ENCODE peak calls at places on chromosomes 16 and 17, in four cellular contexts. One of them, this sample, is unnamed. For H3K4me1 and H3K36me3, the result is how much of the 10 kb centered on the place peaks cover.

GRCh38 chr17:64492481-64493109 is 4.3 kb downstream of the POLG2 start:
- DNase-seq in left ventricle myocardium inferior: no peak
- DNase-seq in CD4-positive, CD25-positive, alpha-beta regulatory T cell: peak
- DNase-seq in NT2/D1: no peak
- DNase-seq in this sample: no peak

GRCh38 chr17:69305177-69305576 is 21.8 kb downstream of the ABCA5 start:
- DNase-seq in CD4-positive, CD25-positive, alpha-beta regulatory T cell: no peak
- DNase-seq in NT2/D1: no peak
- DNase-seq in left ventricle myocardium inferior: no peak
- DNase-seq in this sample: no peak

GRCh38 chr16:59878479-59878878 is 1144.4 kb upstream of the GOT2 start:
- DNase-seq in NT2/D1: no peak
- DNase-seq in CD4-positive, CD25-positive, alpha-beta regulatory T cell: no peak
- DNase-seq in left ventricle myocardium inferior: no peak
- DNase-seq in this sample: no peak

GRCh38 chr16:84191466-84191865 is 509 bp downstream of the ADAD2 start:
- DNase-seq in CD4-positive, CD25-positive, alpha-beta regulatory T cell: no peak
- DNase-seq in NT2/D1: no peak
- DNase-seq in left ventricle myocardium inferior: no peak
- DNase-seq in this sample: no peak

GRCh38 chr16:81716478-81717210 is 62.4 kb upstream of the PLCG2 start:
- DNase-seq in left ventricle myocardium inferior: peak
- DNase-seq in CD4-positive, CD25-positive, alpha-beta regulatory T cell: no peak
- DNase-seq in NT2/D1: no peak
- DNase-seq in this sample: no peak

GRCh38 chr17:67639997-67640396 is 77.7 kb upstream of the NOL11 start:
- DNase-seq in CD4-positive, CD25-positive, alpha-beta regulatory T cell: no peak
- DNase-seq in left ventricle myocardium inferior: no peak
- DNase-seq in NT2/D1: no peak
- DNase-seq in this sample: no peak

GRCh38 chr17:49390548-49391324 is 23.9 kb downstream of the PHB1 start:
- DNase-seq in CD4-positive, CD25-positive, alpha-beta regulatory T cell: no peak
- DNase-seq in left ventricle myocardium inferior: no peak
- DNase-seq in NT2/D1: no peak
- DNase-seq in this sample: no peak

GRCh38 chr17:7440823-7441174 is 1.5 kb downstream of the FGF11 start:
- DNase-seq in left ventricle myocardium inferior: peak
- DNase-seq in NT2/D1: no peak
- DNase-seq in CD4-positive, CD25-positive, alpha-beta regulatory T cell: no peak
- DNase-seq in this sample: no peak

GRCh38 chr17:16936536-16937310 is 35.2 kb downstream of the TNFRSF13B start:
- DNase-seq in left ventricle myocardium inferior: peak
- DNase-seq in CD4-positive, CD25-positive, alpha-beta regulatory T cell: no peak
- DNase-seq in NT2/D1: no peak
- DNase-seq in this sample: no peak

GRCh38 chr16:4101421-4102275 is 14.6 kb downstream of the ADCY9 start:
- DNase-seq in left ventricle myocardium inferior: peak
- DNase-seq in CD4-positive, CD25-positive, alpha-beta regulatory T cell: no peak
- DNase-seq in NT2/D1: no peak
- DNase-seq in this sample: no peak

GRCh38 chr17:66715745-66716156 is 119.2 kb upstream of the CACNG5 start:
- DNase-seq in NT2/D1: peak
- DNase-seq in CD4-positive, CD25-positive, alpha-beta regulatory T cell: no peak
- DNase-seq in left ventricle myocardium inferior: no peak
- DNase-seq in this sample: peak

DNA sequence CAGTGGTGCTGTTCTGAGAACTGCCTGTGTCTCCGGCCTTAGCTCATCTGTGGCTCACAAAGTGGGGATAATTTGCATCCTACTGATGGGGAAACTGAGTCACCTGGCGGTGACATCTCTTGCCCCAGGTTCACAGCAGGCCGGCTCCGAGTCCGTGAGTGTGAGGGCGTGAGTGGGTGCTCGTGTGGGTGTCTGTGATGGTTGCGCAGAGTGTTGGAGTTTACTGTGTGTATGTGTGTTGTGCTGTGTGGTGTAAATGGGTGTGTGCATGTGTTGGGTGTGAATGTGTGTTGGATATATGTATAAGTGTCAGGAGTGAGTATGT is 90.6 kb upstream of the GSE1 start:
- DNase-seq in left ventricle myocardium inferior: no peak
- DNase-seq in NT2/D1: no peak
- DNase-seq in CD4-positive, CD25-positive, alpha-beta regulatory T cell: no peak
- DNase-seq in this sample: no peak
- H3K4me1 ChIP-seq in left ventricle myocardium inferior: under half
- H3K4me1 ChIP-seq in NT2/D1: under half
- H3K4me1 ChIP-seq in CD4-positive, CD25-positive, alpha-beta regulatory T cell: under half
- H3K4me1 ChIP-seq in this sample: under half

GRCh38 chr17:29671661-29672060 is 48.9 kb upstream of the CORO6 start:
- DNase-seq in NT2/D1: no peak
- DNase-seq in CD4-positive, CD25-positive, alpha-beta regulatory T cell: no peak
- DNase-seq in left ventricle myocardium inferior: no peak
- DNase-seq in this sample: no peak
- H3K36me3 ChIP-seq in NT2/D1: under half
- H3K36me3 ChIP-seq in CD4-positive, CD25-positive, alpha-beta regulatory T cell: half or more
- H3K36me3 ChIP-seq in left ventricle myocardium inferior: half or more
- H3K36me3 ChIP-seq in this sample: under half

GRCh38 chr16:87600246-87600645 is 2.1 kb upstream of the JPH3 start:
- DNase-seq in left ventricle myocardium inferior: no peak
- DNase-seq in NT2/D1: no peak
- DNase-seq in CD4-positive, CD25-positive, alpha-beta regulatory T cell: no peak
- DNase-seq in this sample: no peak

GRCh38 chr16:87602005-87602790 is at the start of gene JPH3:
- DNase-seq in NT2/D1: no peak
- DNase-seq in left ventricle myocardium inferior: no peak
- DNase-seq in CD4-positive, CD25-positive, alpha-beta regulatory T cell: no peak
- DNase-seq in this sample: peak

GRCh38 chr16:87602821-87603683 is 744 bp downstream of the JPH3 start:
- DNase-seq in NT2/D1: no peak
- DNase-seq in CD4-positive, CD25-positive, alpha-beta regulatory T cell: no peak
- DNase-seq in left ventricle myocardium inferior: no peak
- DNase-seq in this sample: peak

GRCh38 chr16:87603684-87604571 is 1.6 kb downstream of the JPH3 start:
- DNase-seq in NT2/D1: no peak
- DNase-seq in left ventricle myocardium inferior: no peak
- DNase-seq in CD4-positive, CD25-positive, alpha-beta regulatory T cell: no peak
- DNase-seq in this sample: peak

GRCh38 chr16:87601322-87602004 is 845 bp upstream of the JPH3 start:
- DNase-seq in CD4-positive, CD25-positive, alpha-beta regulatory T cell: no peak
- DNase-seq in NT2/D1: no peak
- DNase-seq in left ventricle myocardium inferior: no peak
- DNase-seq in this sample: no peak
- H3K4me3 ChIP-seq in CD4-positive, CD25-positive, alpha-beta regulatory T cell: no peak
- H3K4me3 ChIP-seq in NT2/D1: peak
- H3K4me3 ChIP-seq in left ventricle myocardium inferior: peak
- H3K4me3 ChIP-seq in this sample: peak

GRCh38 chr16:28167221-28167620 is 44.5 kb downstream of the XPO6 start:
- DNase-seq in NT2/D1: no peak
- DNase-seq in left ventricle myocardium inferior: no peak
- DNase-seq in CD4-positive, CD25-positive, alpha-beta regulatory T cell: no peak
- DNase-seq in this sample: no peak

GRCh38 chr16:28166394-28167208 is 45.2 kb downstream of the XPO6 start:
- DNase-seq in left ventricle myocardium inferior: no peak
- DNase-seq in CD4-positive, CD25-positive, alpha-beta regulatory T cell: no peak
- DNase-seq in NT2/D1: no peak
- DNase-seq in this sample: no peak

GRCh38 chr16:28167730-28168129 is 44.0 kb downstream of the XPO6 start:
- DNase-seq in CD4-positive, CD25-positive, alpha-beta regulatory T cell: no peak
- DNase-seq in NT2/D1: no peak
- DNase-seq in left ventricle myocardium inferior: no peak
- DNase-seq in this sample: peak

GRCh38 chr16:28163699-28164584 is 47.8 kb downstream of the XPO6 start:
- DNase-seq in left ventricle myocardium inferior: no peak
- DNase-seq in NT2/D1: no peak
- DNase-seq in CD4-positive, CD25-positive, alpha-beta regulatory T cell: no peak
- DNase-seq in this sample: peak

GRCh38 chr16:28165549-28166046 is 46.2 kb downstream of the XPO6 start:
- DNase-seq in NT2/D1: no peak
- DNase-seq in CD4-positive, CD25-positive, alpha-beta regulatory T cell: no peak
- DNase-seq in left ventricle myocardium inferior: no peak
- DNase-seq in this sample: no peak
- H3K4me1 ChIP-seq in NT2/D1: under half
- H3K4me1 ChIP-seq in CD4-positive, CD25-positive, alpha-beta regulatory T cell: half or more
- H3K4me1 ChIP-seq in left ventricle myocardium inferior: under half
- H3K4me1 ChIP-seq in this sample: half or more

GRCh38 chr16:75294773-75295172 is 43.3 kb upstream of the BCAR1 start:
- DNase-seq in left ventricle myocardium inferior: no peak
- DNase-seq in NT2/D1: no peak
- DNase-seq in CD4-positive, CD25-positive, alpha-beta regulatory T cell: no peak
- DNase-seq in this sample: no peak
- H3K36me3 ChIP-seq in left ventricle myocardium inferior: under half
- H3K36me3 ChIP-seq in NT2/D1: half or more
- H3K36me3 ChIP-seq in CD4-positive, CD25-positive, alpha-beta regulatory T cell: under half
- H3K36me3 ChIP-seq in this sample: under half

DNA sequence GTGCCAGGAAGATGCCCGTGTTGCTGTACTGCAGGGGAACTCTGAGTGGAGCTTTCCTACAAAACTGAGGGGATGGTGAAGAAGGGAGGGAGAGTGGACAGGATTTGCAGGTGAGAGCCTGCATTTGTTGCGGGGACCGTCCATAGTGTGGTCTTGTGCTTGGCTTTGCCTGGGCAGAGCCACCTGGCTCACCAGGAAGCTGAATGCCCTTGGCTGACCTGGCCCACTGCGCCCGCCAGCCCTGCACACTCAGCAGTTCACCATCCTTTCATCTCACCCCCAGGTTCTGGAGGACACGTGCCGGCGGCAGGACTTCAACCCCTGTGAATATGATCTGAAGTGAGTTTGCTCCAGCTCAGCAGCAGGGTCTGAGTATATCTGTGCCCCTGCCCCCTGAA is 1.5 kb downstream of the ASPSCR1 start:
- DNase-seq in CD4-positive, CD25-positive, alpha-beta regulatory T cell: no peak
- DNase-seq in left ventricle myocardium inferior: no peak
- DNase-seq in NT2/D1: no peak
- DNase-seq in this sample: no peak
- H3K4me3 ChIP-seq in CD4-positive, CD25-positive, alpha-beta regulatory T cell: no peak
- H3K4me3 ChIP-seq in left ventricle myocardium inferior: peak
- H3K4me3 ChIP-seq in NT2/D1: no peak
- H3K4me3 ChIP-seq in this sample: no peak

GRCh38 chr16:27320261-27321012 is 6.7 kb downstream of the IL4R start:
- DNase-seq in NT2/D1: no peak
- DNase-seq in left ventricle myocardium inferior: no peak
- DNase-seq in CD4-positive, CD25-positive, alpha-beta regulatory T cell: no peak
- DNase-seq in this sample: no peak
- H3K4me1 ChIP-seq in NT2/D1: under half
- H3K4me1 ChIP-seq in left ventricle myocardium inferior: half or more
- H3K4me1 ChIP-seq in CD4-positive, CD25-positive, alpha-beta regulatory T cell: half or more
- H3K4me1 ChIP-seq in this sample: under half

DNA sequence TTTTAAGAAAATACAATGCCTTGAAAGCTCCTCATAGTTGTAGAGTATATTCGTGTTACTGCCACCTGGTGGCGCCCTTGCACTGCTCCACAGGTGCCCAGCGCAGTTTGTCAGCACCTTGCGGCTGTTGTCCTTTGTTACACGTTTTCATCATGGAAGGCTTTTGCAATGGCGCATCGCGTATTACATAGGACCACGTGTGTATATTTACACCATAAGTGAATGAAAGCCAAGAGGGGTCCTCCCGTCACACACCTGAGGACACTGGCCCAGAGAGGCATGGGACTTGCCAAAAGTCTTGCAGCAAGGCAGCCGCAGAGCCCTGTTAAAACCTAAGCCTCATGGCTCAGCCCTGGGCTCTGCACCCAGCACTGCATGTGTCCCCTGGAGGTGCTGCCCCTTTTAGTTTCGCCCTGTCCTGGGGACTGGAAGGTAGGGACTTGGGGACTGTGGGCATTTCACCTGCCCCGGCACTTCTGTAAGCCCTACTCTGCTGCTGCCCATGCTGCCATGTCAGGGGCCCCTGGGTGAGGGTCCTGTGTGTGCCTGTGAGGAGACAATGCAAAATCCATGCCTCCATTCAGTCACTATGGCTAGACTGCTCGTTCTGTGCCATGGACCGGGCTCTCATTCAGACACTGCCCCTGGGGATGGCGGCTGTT is 24.3 kb downstream of the POLR3E start:
- DNase-seq in left ventricle myocardium inferior: peak
- DNase-seq in NT2/D1: peak
- DNase-seq in CD4-positive, CD25-positive, alpha-beta regulatory T cell: peak
- DNase-seq in this sample: peak
- H3K36me3 ChIP-seq in left ventricle myocardium inferior: half or more
- H3K36me3 ChIP-seq in NT2/D1: half or more
- H3K36me3 ChIP-seq in CD4-positive, CD25-positive, alpha-beta regulatory T cell: half or more
- H3K36me3 ChIP-seq in this sample: half or more

GRCh38 chr17:28053725-28054124 is 11.2 kb downstream of the NLK start:
- DNase-seq in NT2/D1: no peak
- DNase-seq in CD4-positive, CD25-positive, alpha-beta regulatory T cell: no peak
- DNase-seq in left ventricle myocardium inferior: no peak
- DNase-seq in this sample: no peak

GRCh38 chr17:28057731-28058246 is 15.3 kb downstream of the NLK start:
- DNase-seq in NT2/D1: no peak
- DNase-seq in CD4-positive, CD25-positive, alpha-beta regulatory T cell: no peak
- DNase-seq in left ventricle myocardium inferior: no peak
- DNase-seq in this sample: no peak

GRCh38 chr17:28056276-28056620 is 13.8 kb downstream of the NLK start:
- DNase-seq in CD4-positive, CD25-positive, alpha-beta regulatory T cell: no peak
- DNase-seq in NT2/D1: no peak
- DNase-seq in left ventricle myocardium inferior: no peak
- DNase-seq in this sample: no peak

GRCh38 chr17:28053044-28053670 is 10.7 kb downstream of the NLK start:
- DNase-seq in NT2/D1: no peak
- DNase-seq in left ventricle myocardium inferior: no peak
- DNase-seq in CD4-positive, CD25-positive, alpha-beta regulatory T cell: no peak
- DNase-seq in this sample: no peak

DNA sequence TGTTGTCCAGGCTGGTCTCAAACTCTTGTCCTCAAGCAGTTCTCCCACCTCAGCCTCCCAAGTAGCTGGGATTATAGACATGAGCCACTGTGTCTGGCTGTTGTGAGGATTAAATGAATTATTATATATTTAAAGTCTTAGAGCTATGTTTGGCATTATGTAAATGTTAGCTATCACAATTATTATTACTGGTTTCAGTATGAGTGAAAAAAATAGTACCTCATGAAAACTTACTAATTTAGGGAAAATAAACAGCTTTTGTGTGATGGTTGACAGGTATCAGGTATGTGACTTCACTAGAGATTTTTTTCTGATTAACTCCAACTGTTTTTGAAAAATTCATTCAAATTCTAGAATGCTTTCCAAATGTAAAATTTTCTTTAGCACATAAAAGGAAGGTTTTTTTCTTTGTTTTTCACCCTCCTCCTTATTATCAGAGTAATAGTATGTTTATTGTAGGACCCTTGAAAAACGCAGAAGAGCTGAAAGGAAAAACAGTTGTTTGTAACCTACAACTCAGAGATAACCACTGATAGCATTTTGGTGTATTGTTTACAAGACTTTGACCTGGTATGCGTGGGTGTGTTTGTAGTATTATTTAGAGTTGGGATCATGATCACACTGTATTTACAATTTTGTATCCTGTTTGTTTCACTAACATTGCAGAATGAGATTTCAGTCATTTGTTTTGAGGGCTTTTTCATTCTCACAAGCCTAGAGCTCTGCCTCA is 13.2 kb downstream of the NLK start:
- DNase-seq in NT2/D1: no peak
- DNase-seq in left ventricle myocardium inferior: no peak
- DNase-seq in CD4-positive, CD25-positive, alpha-beta regulatory T cell: no peak
- DNase-seq in this sample: no peak
- H3K4me3 ChIP-seq in NT2/D1: no peak
- H3K4me3 ChIP-seq in left ventricle myocardium inferior: no peak
- H3K4me3 ChIP-seq in CD4-positive, CD25-positive, alpha-beta regulatory T cell: no peak
- H3K4me3 ChIP-seq in this sample: no peak

GRCh38 chr16:46885960-46886763 is 2.0 kb downstream of the GPT2 start:
- DNase-seq in left ventricle myocardium inferior: no peak
- DNase-seq in NT2/D1: no peak
- DNase-seq in CD4-positive, CD25-positive, alpha-beta regulatory T cell: no peak
- DNase-seq in this sample: no peak
- H3K4me1 ChIP-seq in left ventricle myocardium inferior: under half
- H3K4me1 ChIP-seq in NT2/D1: under half
- H3K4me1 ChIP-seq in CD4-positive, CD25-positive, alpha-beta regulatory T cell: under half
- H3K4me1 ChIP-seq in this sample: under half

This sample was measured in HAP-1.